ENCODE peak calls at places on chromosomes 5 and 9, in eight cellular contexts. P is CD8-positive, alpha-beta T cell; K is chondrocyte; U is MCF 10A; N is GM10248; M is IMR-90; F is stomach; C is cardiac fibroblast. D is an unnamed sample.

GRCh38 chr5:140725799-140726471 is 25.7 kb downstream of the ZMAT2 start:
- DNase-seq in F (peak), K (no peak), N (peak), M (peak), C (peak), U (peak), P (peak), D (peak)

GRCh38 chr5:172114875-172115422 is 73.1 kb downstream of the STK10 start:
- DNase-seq in M (no peak), U (no peak), C (no peak), N (peak), P (peak), K (peak), F (peak), D (no peak)

GRCh38 chr5:55604611-55605067 is 69.9 kb upstream of the PLPP1 start:
- DNase-seq in M (peak), P (no peak), N (no peak), K (no peak), C (peak), F (no peak), U (peak), D (no peak)

GRCh38 chr5:76810236-76810635 is 8.6 kb upstream of the F2RL1 start:
- DNase-seq in U (no peak), K (no peak), C (no peak), F (no peak), N (no peak), P (no peak), M (no peak), D (no peak)

GRCh38 chr9:127805620-127806019 is 2.9 kb downstream of the FPGS start:
- DNase-seq in K (no peak), N (no peak), F (no peak), M (no peak), U (peak), P (no peak), C (no peak), D (no peak)

GRCh38 chr5:123549256-123549904 is 37.4 kb downstream of the CSNK1G3 start:
- DNase-seq in P (peak), C (no peak), K (no peak), N (peak), U (no peak), M (no peak), F (no peak), D (no peak)

GRCh38 chr9:127664678-127665507 is 41.9 kb upstream of the CFAP157 start:
- DNase-seq in C (peak), N (no peak), P (no peak), F (no peak), M (peak), U (no peak), K (no peak), D (no peak)

GRCh38 chr5:14946813-14947640 is 75.4 kb upstream of the ANKH start:
- DNase-seq in N (peak), K (no peak), P (peak), M (no peak), F (peak), C (peak), U (peak), D (no peak)

GRCh38 chr5:147751156-147751830 is 31.2 kb downstream of the JAKMIP2 start:
- DNase-seq in M (no peak), F (no peak), U (no peak), P (no peak), K (no peak), C (no peak), N (no peak), D (no peak)

GRCh38 chr5:136202800-136203199 is 9.8 kb upstream of the SMIM32 start:
- DNase-seq in K (no peak), C (peak), U (no peak), F (no peak), M (no peak), P (no peak), N (no peak), D (peak)

GRCh38 chr5:147565524-147565923 is 55.7 kb upstream of the DPYSL3 start:
- DNase-seq in U (peak), K (no peak), M (peak), C (no peak), P (no peak), N (no peak), F (no peak), D (no peak)

GRCh38 chr5:39521098-39521860 is 96.5 kb upstream of the DAB2 start:
- DNase-seq in C (no peak), P (no peak), F (no peak), M (no peak), N (no peak), U (no peak), K (no peak), D (no peak)

GRCh38 chr5:134502259-134502658 is 23.2 kb upstream of the JADE2 start:
- DNase-seq in P (no peak), N (no peak), U (no peak), K (no peak), C (no peak), M (no peak), F (no peak), D (no peak)

GRCh38 chr9:113844466-113844865 is 31.6 kb upstream of the ZNF618 start:
- DNase-seq in K (no peak), C (peak), M (no peak), F (no peak), U (no peak), N (no peak), P (no peak), D (no peak)

GRCh38 chr5:135246923-135247795 is 151.9 kb downstream of the MACROH2A1 start:
- DNase-seq in C (peak), K (peak), P (no peak), N (no peak), F (peak), M (peak), U (peak), D (peak)

GRCh38 chr5:124072570-124072969 is 560.6 kb downstream of the CSNK1G3 start:
- DNase-seq in P (no peak), K (no peak), C (no peak), F (no peak), M (no peak), N (no peak), U (no peak), D (no peak)

GRCh38 chr9:12889402-12890106 is 114.7 kb downstream of the LURAP1L start:
- DNase-seq in M (no peak), K (no peak), C (no peak), U (peak), P (no peak), N (no peak), F (no peak), D (no peak)

GRCh38 chr9:93256878-93257807 is 73.2 kb downstream of the WNK2 start:
- DNase-seq in N (no peak), U (no peak), K (no peak), M (no peak), P (no peak), C (no peak), F (peak), D (peak)

GRCh38 chr5:171162602-171163001 is 146.4 kb upstream of the TLX3 start:
- DNase-seq in M (peak), F (no peak), U (peak), N (peak), P (no peak), K (no peak), C (peak), D (no peak)

GRCh38 chr5:149829954-149830353 is 99.8 kb downstream of the PPARGC1B start:
- DNase-seq in P (no peak), N (peak), M (no peak), C (no peak), K (no peak), U (peak), F (no peak), D (no peak)

GRCh38 chr5:149827501-149827990 is 97.4 kb downstream of the PPARGC1B start:
- DNase-seq in M (no peak), K (no peak), C (no peak), U (no peak), F (no peak), N (no peak), P (no peak), D (no peak)

GRCh38 chr5:149826574-149826973 is 96.5 kb downstream of the PPARGC1B start:
- DNase-seq in K (no peak), P (no peak), M (peak), C (no peak), U (no peak), F (no peak), N (no peak), D (no peak)

GRCh38 chr5:149827086-149827485 is 97.0 kb downstream of the PPARGC1B start:
- DNase-seq in P (no peak), U (no peak), C (no peak), M (no peak), K (no peak), N (no peak), F (no peak), D (no peak)

GRCh38 chr5:149828161-149829011 is 98.3 kb downstream of the PPARGC1B start:
- DNase-seq in K (no peak), M (peak), F (peak), N (peak), P (peak), C (peak), U (peak), D (peak)
- TF ChIP-seq CTCF in K (peak), M (peak), F (no peak), N (peak), P (peak), C (peak), U (peak), D (peak)

DNA sequence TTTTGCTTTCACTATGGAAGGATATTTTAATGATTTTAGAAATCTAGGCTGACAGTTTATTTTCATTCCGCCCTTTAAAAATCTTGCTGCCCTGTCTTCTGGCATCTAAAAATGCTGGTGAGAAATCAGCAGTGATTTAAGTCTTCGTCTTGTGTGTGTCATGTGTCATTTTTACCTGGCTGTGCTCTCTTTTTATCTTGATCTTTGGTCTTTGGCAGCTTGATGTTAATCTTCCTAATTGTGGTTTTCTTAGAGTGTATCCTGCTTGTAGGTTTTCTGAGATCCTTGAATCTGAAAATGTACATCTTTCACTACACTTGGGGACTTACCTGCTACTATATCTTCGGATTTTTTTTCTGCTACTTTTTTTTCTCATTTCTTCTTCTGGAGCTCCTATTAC is 11.9 kb upstream of the LPCAT1 start:
- DNase-seq in F (no peak), N (no peak), K (no peak), M (no peak), C (no peak), P (no peak), U (no peak), D (no peak)
- TF ChIP-seq CTCF in F (no peak), N (no peak), K (no peak), M (no peak), C (no peak), P (no peak), U (no peak), D (no peak)

DNA sequence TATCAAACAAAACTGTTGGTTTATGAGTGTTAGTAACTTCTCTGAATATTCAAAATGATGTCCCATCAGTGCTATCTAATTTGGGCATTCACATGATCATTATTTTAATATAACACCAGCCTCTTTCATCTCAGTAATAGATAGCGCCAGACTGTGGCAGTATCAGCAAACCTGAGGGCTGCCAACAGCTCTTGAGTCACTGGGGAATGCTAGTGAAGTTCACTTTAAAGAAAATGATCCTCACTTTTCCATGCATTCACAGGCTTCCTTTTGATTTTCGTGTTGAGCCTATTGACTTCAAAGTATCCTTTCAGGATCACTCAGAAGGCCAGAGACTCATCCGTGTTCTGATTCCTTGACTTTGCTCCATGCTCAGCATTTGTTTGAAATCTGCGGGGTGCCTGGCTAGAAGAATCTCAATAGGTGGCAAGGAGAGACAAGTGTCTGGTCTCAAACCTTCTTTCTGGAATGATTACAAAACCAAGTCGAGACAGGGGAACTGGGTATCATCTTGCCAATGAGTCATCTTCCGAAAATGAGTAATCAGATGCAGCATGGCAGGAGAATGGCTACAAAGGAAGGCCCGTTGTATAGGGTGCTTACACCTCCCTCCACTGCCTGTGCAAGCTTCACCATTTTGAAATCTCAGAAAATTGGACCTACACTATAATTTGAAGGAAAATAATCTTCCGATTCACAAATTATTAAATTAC is 509.1 kb downstream of the RASEF start:
- DNase-seq in N (no peak), U (peak), M (peak), P (no peak), C (no peak), K (no peak), F (no peak), D (no peak)
- TF ChIP-seq CTCF in N (no peak), U (no peak), M (no peak), P (no peak), C (no peak), K (no peak), F (no peak), D (no peak)

GRCh38 chr9:81113408-81114124 is 575.8 kb downstream of the TLE1 start:
- DNase-seq in K (no peak), U (no peak), C (no peak), M (no peak), F (no peak), N (no peak), P (no peak), D (no peak)

GRCh38 chr9:81112638-81113037 is 576.7 kb downstream of the TLE1 start:
- DNase-seq in U (no peak), P (no peak), C (no peak), K (no peak), F (no peak), N (no peak), M (no peak), D (no peak)

GRCh38 chr9:81118416-81118815 is 570.9 kb downstream of the TLE1 start:
- DNase-seq in F (no peak), U (no peak), P (no peak), M (peak), K (no peak), N (no peak), C (no peak), D (no peak)

DNA sequence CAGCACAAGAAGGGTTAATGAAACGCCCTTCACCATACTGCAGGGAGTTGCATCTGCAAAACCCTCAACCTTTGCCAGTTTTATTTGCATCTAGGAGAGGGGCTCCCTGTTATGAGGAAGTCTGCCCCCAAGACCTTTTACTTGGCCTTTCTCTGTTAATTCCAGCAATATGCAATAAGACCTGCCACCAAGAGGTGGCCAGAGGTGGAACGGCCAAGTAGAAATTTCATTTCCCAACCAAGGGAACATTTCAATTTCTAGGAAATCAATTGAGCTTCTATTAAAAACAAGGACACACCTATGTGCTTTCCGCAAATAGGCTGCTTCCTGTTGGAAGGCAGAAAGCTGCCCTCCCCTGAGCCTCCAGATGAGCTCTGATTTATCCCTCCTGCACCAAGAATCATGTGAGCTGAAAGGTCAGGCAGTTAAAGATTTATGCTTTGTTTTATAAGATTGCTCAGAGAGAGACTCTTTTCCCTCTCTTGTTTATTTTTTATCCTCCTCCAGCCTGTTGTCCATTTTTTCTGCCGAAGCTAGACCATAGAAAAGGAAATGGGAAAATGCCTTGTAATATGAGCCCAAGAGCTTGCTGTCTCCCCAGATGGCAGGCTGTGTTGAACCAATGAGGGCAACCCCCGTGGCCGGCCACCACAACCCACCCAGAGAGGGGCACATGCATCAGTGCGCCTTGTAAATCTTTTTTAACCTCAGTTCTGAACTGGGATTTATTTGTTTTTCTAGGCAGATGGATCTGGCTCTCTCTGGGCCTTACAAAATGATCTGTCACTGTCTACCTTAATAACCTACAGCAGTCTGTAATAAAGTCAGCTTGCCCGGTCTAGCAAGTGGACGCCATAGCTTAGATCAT is 572.8 kb downstream of the TLE1 start:
- DNase-seq in P (no peak), C (no peak), N (no peak), M (peak), U (no peak), F (no peak), K (no peak), D (no peak)
- TF ChIP-seq CTCF in P (no peak), C (no peak), N (no peak), M (no peak), U (no peak), F (no peak), K (peak), D (no peak)

GRCh38 chr5:153756540-153756939 is 266.1 kb downstream of the GRIA1 start:
- DNase-seq in M (peak), U (peak), P (no peak), N (no peak), K (no peak), C (peak), F (no peak), D (no peak)
- TF ChIP-seq CTCF in M (peak), U (peak), P (no peak), N (no peak), K (peak), C (peak), F (no peak), D (no peak)

D was measured in mesothelial cell of epicardium.